ENCODE peak calls at places on chromosomes 7 and 10, in seven cellular contexts. U, P, E, I, M, S and G are unnamed samples.

GRCh38 chr10:128900456-128900855 is 566.6 kb upstream of the MGMT start:
- DNase-seq in M (no peak), S (no peak), I (no peak), P (no peak), E (no peak), U (no peak), G (no peak)

GRCh38 chr7:94432799-94433198 is 38.1 kb downstream of the COL1A2 start:
- DNase-seq in S (peak; percentile 42), I (no peak), M (peak; percentile 41), E (no peak), P (no peak), U (no peak), G (no peak)

GRCh38 chr10:18699849-18700554 is 40.8 kb downstream of the ARL5B start:
- DNase-seq in M (no peak), I (no peak), U (no peak), E (no peak), P (no peak), S (no peak), G (no peak)

GRCh38 chr7:102317231-102318059 is 30.8 kb downstream of the SH2B2 start:
- DNase-seq in M (no peak), S (no peak), U (no peak), P (peak; percentile 39), E (no peak), I (no peak), G (no peak)

GRCh38 chr7:79610301-79610700 is 156.8 kb upstream of the MAGI2 start:
- DNase-seq in U (no peak), M (peak; percentile 58), S (peak; percentile 84), P (no peak), I (no peak), E (no peak), G (no peak)

GRCh38 chr7:40530292-40530691 is 395.5 kb downstream of the SUGCT start:
- DNase-seq in U (no peak), E (no peak), I (no peak), M (peak; percentile 45), P (no peak), S (no peak), G (no peak)

GRCh38 chr10:68471586-68472408 is at the start of gene DNA2:
- DNase-seq in I (peak; percentile 85), P (peak; percentile 90), M (peak; percentile 69), S (peak; percentile 57), E (peak; percentile 38), U (peak; percentile 61), G (peak; percentile 72)

GRCh38 chr10:62617702-62618451 is 186.6 kb upstream of the ADO start:
- DNase-seq in I (no peak), S (no peak), U (no peak), E (no peak), P (no peak), M (no peak), G (no peak)

GRCh38 chr7:30920584-30921539 is 9.2 kb downstream of the AQP1 start:
- DNase-seq in P (no peak), E (peak; percentile 28), U (peak; percentile 64), I (peak; percentile 2), M (peak; percentile 50), S (peak; percentile 53), G (peak; percentile 9)

GRCh38 chr10:113463777-113464176 is 89.1 kb upstream of the HABP2 start:
- DNase-seq in M (peak; percentile 7), S (no peak), I (no peak), U (no peak), E (no peak), P (no peak), G (no peak)

GRCh38 chr10:116324227-116324950 is at the start of gene CCDC172:
- DNase-seq in I (peak; percentile 25), U (no peak), E (no peak), S (no peak), P (no peak), M (no peak), G (no peak)

GRCh38 chr10:92689663-92690210 is at the start of gene HHEX:
- DNase-seq in S (peak; percentile 83), M (peak; percentile 73), U (peak; percentile 66), I (peak; percentile 44), E (no peak), P (peak; percentile 74), G (peak; percentile 24)
- TF ChIP-seq CTCF in S (no peak), M (no peak), U (no peak), I (no peak), E (no peak), P (no peak), G (no peak)

DNA sequence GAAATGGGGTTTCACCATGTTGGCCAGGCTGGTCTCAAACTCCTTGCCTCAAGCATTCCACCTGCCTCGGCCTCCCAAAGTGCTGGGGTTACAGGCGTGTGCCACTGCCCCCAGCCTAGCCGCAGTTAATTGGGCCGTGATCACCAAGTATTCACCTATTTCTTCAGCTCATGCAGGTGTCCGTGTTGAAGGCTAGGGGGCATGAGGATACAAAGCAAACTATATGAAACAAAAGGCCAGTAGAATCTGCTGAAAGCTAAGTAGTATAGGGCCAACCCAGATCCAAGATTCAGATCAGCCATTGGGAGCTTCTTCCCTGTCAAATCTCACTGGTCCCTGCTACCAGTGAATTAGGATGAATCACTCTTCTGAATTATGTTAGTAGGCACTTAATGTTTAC is 73.4 kb downstream of the LRRC4 start:
- DNase-seq in S (no peak), U (no peak), M (no peak), P (no peak), I (no peak), E (no peak), G (no peak)
- TF ChIP-seq CTCF in S (no peak), U (no peak), M (no peak), P (no peak), I (no peak), E (no peak), G (no peak)

GRCh38 chr7:95687759-95688343 is 84.5 kb upstream of the DYNC1I1 start:
- DNase-seq in S (peak; percentile 68), M (peak; percentile 30), P (peak; percentile 15), E (no peak), I (no peak), U (no peak), G (no peak)
- TF ChIP-seq CTCF in S (peak; percentile 47), M (peak; percentile 40), P (peak; percentile 8), E (peak; percentile 24), I (peak; percentile 34), U (peak; percentile 50), G (peak; percentile 56)

GRCh38 chr7:99525713-99526440 is 21.4 kb downstream of the ZKSCAN5 start:
- DNase-seq in U (no peak), P (no peak), S (no peak), E (no peak), I (peak; percentile 37), M (no peak), G (no peak)
- TF ChIP-seq CTCF in U (no peak), P (no peak), S (peak; percentile 19), E (no peak), I (no peak), M (peak; percentile 22), G (no peak)

DNA sequence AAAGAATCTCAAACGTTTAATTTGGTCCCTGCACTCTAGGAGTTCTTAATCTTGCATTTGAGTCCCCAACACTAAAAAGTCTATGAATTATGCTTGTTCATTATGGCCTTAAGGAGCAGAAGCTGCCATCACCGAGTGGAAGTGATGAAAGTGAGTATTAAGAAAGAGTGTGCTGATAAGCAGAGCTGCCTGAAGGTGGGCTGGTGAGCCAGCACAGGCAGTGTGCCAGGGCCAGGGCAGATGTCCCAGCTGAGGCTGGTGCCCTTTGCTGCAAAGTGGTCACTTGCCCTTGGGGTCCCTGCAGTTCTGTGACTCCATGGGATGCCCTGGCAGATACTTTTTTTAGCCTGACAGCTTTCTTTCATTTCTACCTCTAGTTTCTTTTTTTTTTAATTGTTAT is 73.0 kb upstream of the LOXL4 start:
- DNase-seq in P (peak; percentile 23), S (peak; percentile 49), U (peak; percentile 62), E (no peak), M (no peak), I (no peak), G (no peak)
- TF ChIP-seq CTCF in P (no peak), S (no peak), U (no peak), E (no peak), M (no peak), I (no peak), G (no peak)

DNA sequence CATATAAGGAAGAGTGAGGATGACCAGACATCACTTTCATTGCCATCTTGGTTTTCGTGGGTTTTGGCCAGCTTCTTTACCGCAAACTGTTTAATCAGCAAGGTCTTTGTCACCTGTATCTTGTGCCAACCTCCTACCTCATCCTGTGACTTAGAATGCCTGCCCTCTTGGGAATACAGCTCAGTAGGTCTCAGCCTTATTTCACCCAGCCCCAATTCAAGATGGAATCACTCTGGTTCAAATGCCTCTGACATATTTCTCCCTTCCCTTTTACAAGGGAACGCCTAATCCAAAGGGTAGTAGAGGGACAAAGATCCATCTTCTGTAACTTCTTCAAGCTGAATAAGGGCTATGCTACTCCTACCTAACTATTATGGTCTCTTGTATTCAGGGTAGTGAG is 4.7 kb upstream of the ERCC6 start:
- DNase-seq in U (no peak), S (no peak), P (no peak), I (no peak), M (no peak), E (no peak), G (no peak)
- TF ChIP-seq CTCF in U (no peak), S (no peak), P (no peak), I (no peak), M (no peak), E (no peak), G (no peak)

GRCh38 chr10:33798754-33799153 is 464.3 kb upstream of the NRP1 start:
- DNase-seq in P (no peak), E (no peak), U (no peak), I (no peak), M (no peak), S (no peak), G (no peak)

GRCh38 chr10:33799944-33800323 is 465.5 kb upstream of the NRP1 start:
- DNase-seq in M (no peak), I (no peak), S (no peak), U (no peak), P (no peak), E (no peak), G (no peak)

GRCh38 chr10:33800986-33801385 is 466.5 kb upstream of the NRP1 start:
- DNase-seq in E (no peak), M (no peak), S (no peak), U (no peak), P (no peak), I (no peak), G (no peak)

GRCh38 chr10:33800545-33800944 is 466.1 kb upstream of the NRP1 start:
- DNase-seq in P (no peak), S (no peak), I (no peak), E (no peak), U (no peak), M (no peak), G (no peak)

DNA sequence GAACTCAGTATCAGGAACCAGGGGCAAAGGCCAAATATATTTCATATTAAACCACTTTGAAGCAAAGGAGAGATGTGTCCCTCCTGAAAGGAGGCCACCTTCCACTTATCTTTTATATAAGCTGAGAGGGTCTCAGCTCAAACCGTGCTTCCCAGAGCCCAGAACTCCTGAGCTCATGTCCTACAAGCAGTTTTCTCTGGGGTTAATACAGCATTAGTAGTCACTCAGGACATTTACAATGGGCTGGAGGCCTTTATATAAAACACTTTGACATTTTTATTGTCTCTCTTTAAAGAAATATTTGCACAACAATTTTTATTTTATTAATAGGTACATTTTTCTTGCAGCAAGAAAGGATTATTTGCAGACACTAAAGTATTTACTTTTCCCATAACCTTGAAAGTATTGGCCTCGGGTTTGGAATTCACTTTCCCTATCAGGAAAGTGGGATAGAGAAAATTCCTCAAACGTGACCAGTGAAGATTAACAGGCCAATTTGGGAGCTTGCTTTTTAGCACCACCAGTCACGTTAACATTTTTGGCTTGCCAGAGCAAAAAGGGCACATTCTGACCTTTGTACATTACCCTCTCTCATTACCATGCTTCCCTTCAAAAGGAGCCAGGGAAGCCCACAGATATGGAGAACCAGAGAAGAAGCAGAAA is 464.9 kb upstream of the NRP1 start:
- DNase-seq in P (no peak), M (no peak), S (peak; percentile 43), I (no peak), E (no peak), U (no peak), G (no peak)
- TF ChIP-seq CTCF in P (no peak), M (no peak), S (no peak), I (no peak), E (no peak), U (no peak), G (no peak)